ENCODE peak calls at places on chromosomes 2 and 18, in five cellular contexts. H is GM12865, I is cardiac fibroblast, T is tibial nerve, S is PC-3. B is an unnamed sample.

GRCh38 chr2:233404227-233404626 is 49.9 kb downstream of the DGKD start:
- DNase-seq in H (peak), I (peak), T (no peak), S (peak), B (no peak)

GRCh38 chr2:19238440-19238839 is 120.0 kb downstream of the OSR1 start:
- DNase-seq in H (no peak), I (no peak), T (no peak), S (no peak), B (no peak)

GRCh38 chr2:98515571-98515927 is 70.9 kb downstream of the INPP4A start:
- DNase-seq in H (no peak), I (no peak), T (no peak), S (no peak), B (no peak)

GRCh38 chr2:195410272-195410671 is 246.8 kb upstream of the SLC39A10 start:
- DNase-seq in H (peak), I (no peak), T (no peak), S (no peak), B (no peak)

GRCh38 chr18:54880706-54881105 is 52.4 kb downstream of the RAB27B start:
- DNase-seq in H (no peak), I (peak), T (no peak), S (peak), B (peak)

GRCh38 chr18:27861539-27861938 is 315.4 kb downstream of the CDH2 start:
- DNase-seq in H (no peak), I (no peak), T (no peak), S (no peak), B (no peak)

GRCh38 chr2:123495241-123495640 is 529.8 kb upstream of the CNTNAP5 start:
- DNase-seq in H (no peak), I (no peak), T (no peak), S (peak), B (no peak)

GRCh38 chr2:205139822-205140612 is 542.3 kb upstream of the NRP2 start:
- DNase-seq in H (no peak), I (no peak), T (no peak), S (no peak), B (no peak)

GRCh38 chr18:74234326-74235171 is 57.2 kb downstream of the CYB5A start:
- DNase-seq in H (no peak), I (peak), T (no peak), S (peak), B (peak)

GRCh38 chr2:28393115-28393836 is 618 bp downstream of the FOSL2 start:
- DNase-seq in H (peak), I (peak), T (peak), S (peak), B (no peak)

GRCh38 chr18:2310824-2311349 is 260.4 kb downstream of the METTL4 start:
- DNase-seq in H (no peak), I (no peak), T (no peak), S (no peak), B (no peak)

GRCh38 chr2:204673877-204674276 is 128.6 kb downstream of the PARD3B start:
- DNase-seq in H (no peak), I (no peak), T (no peak), S (peak), B (peak)

GRCh38 chr2:47654790-47655562 is 128.0 kb upstream of the MSH6 start:
- DNase-seq in H (peak), I (no peak), T (no peak), S (peak), B (peak)

GRCh38 chr2:200614249-200614648 is 28.4 kb downstream of the AOX1 start:
- DNase-seq in H (peak), I (no peak), T (no peak), S (no peak), B (no peak)

GRCh38 chr2:168159754-168160585 is 87.4 kb downstream of the STK39 start:
- DNase-seq in H (no peak), I (no peak), T (no peak), S (no peak), B (no peak)

GRCh38 chr2:162989507-162989906 is 150.9 kb upstream of the KCNH7 start:
- DNase-seq in H (no peak), I (no peak), T (no peak), S (peak), B (no peak)

GRCh38 chr2:158973511-158973956 is 5.1 kb downstream of the TANC1 start:
- DNase-seq in H (no peak), I (peak), T (no peak), S (peak), B (no peak)

GRCh38 chr2:15184491-15184890 is 376.6 kb downstream of the NBAS start:
- DNase-seq in H (no peak), I (no peak), T (no peak), S (no peak), B (no peak)

GRCh38 chr2:102094917-102095316 is 47.6 kb upstream of the IL1R1 start:
- DNase-seq in H (no peak), I (peak), T (no peak), S (peak), B (peak)

GRCh38 chr2:241354668-241355658 is 1.1 kb upstream of the FARP2 start:
- DNase-seq in H (peak), I (peak), T (peak), S (peak), B (peak)

GRCh38 chr2:238285653-238286082 is 2.7 kb downstream of the PER2 start:
- DNase-seq in H (no peak), I (peak), T (peak), S (peak), B (peak)

GRCh38 chr2:70029814-70030409 is 57.4 kb upstream of the PCBP1 start:
- DNase-seq in H (no peak), I (peak), T (peak), S (no peak), B (no peak)

GRCh38 chr2:234983011-234983726 is 31.4 kb downstream of the SH3BP4 start:
- DNase-seq in H (no peak), I (no peak), T (no peak), S (no peak), B (no peak)

GRCh38 chr2:235026649-235027557 is 75.1 kb downstream of the SH3BP4 start:
- DNase-seq in H (no peak), I (peak), T (peak), S (peak), B (peak)

GRCh38 chr2:231250698-231251097 is 52.3 kb downstream of the ARMC9 start:
- DNase-seq in H (no peak), I (no peak), T (no peak), S (no peak), B (no peak)

GRCh38 chr2:152627010-152627957 is 90.0 kb downstream of the PRPF40A start:
- DNase-seq in H (peak), I (peak), T (no peak), S (peak), B (no peak)

GRCh38 chr2:46150445-46150970 is 146.7 kb upstream of the EPAS1 start:
- DNase-seq in H (no peak), I (no peak), T (no peak), S (no peak), B (no peak)

GRCh38 chr18:47930086-47930843 is at the start of gene SMAD2:
- DNase-seq in H (peak), I (peak), T (peak), S (peak), B (peak)

GRCh38 chr2:7956126-7956689 is 725.6 kb upstream of the ID2 start:
- DNase-seq in H (no peak), I (no peak), T (no peak), S (no peak), B (no peak)

GRCh38 chr18:39958876-39959275 is 1996.2 kb upstream of the PIK3C3 start:
- DNase-seq in H (no peak), I (no peak), T (no peak), S (no peak), B (peak)

GRCh38 chr18:23703987-23704384 is 14.7 kb downstream of the LAMA3 start:
- DNase-seq in H (no peak), I (no peak), T (no peak), S (no peak), B (no peak)

GRCh38 chr2:27296466-27296865 is 11.8 kb downstream of the UCN start:
- DNase-seq in H (no peak), I (no peak), T (no peak), S (no peak), B (no peak)

GRCh38 chr2:240643093-240643810 is 18.0 kb downstream of the GPR35 start:
- DNase-seq in H (no peak), I (no peak), T (no peak), S (no peak), B (no peak)

GRCh38 chr2:216774620-216775019 is 79.3 kb upstream of the IGFBP5 start:
- DNase-seq in H (no peak), I (peak), T (no peak), S (peak), B (no peak)

GRCh38 chr2:210002158-210003157 is at the start of gene RPE:
- DNase-seq in H (peak), I (peak), T (peak), S (peak), B (peak)

GRCh38 chr2:27798948-27799645 is 27.6 kb downstream of the MRPL33 start:
- DNase-seq in H (no peak), I (peak), T (no peak), S (peak), B (peak)

GRCh38 chr18:12911025-12911927 is 27.2 kb upstream of the PTPN2 start:
- DNase-seq in H (peak), I (peak), T (no peak), S (no peak), B (no peak)

GRCh38 chr2:240255811-240256703 is 115.6 kb upstream of the OTOS start:
- DNase-seq in H (no peak), I (no peak), T (no peak), S (peak), B (peak)

GRCh38 chr18:76697441-76697901 is 124.9 kb upstream of the ZNF236 start:
- DNase-seq in H (no peak), I (peak), T (no peak), S (no peak), B (no peak)

GRCh38 chr2:36535099-36535498 is 62.9 kb downstream of the FEZ2 start:
- DNase-seq in H (no peak), I (no peak), T (no peak), S (no peak), B (no peak)

DNA sequence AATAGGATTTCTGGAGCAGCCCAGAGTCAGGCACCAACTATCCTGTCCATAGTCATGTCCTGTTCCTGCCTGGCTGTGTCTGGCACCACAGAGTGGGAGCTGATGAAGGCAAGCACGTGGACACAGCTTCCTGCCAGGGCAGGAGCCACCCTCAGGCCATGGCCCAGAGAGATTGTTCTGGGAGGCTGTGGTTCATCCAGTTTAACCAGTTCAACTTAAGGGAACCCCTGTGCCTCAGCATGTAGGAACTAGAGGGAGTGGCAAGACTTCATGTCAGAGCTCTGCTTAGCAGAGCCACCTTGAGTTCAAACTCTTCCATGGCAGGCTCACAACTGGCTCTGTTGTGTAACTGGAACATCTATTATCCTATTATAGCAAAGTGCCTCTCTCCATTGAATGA is 73.2 kb upstream of the NCKAP5 start:
- DNase-seq in H (no peak), I (no peak), T (no peak), S (peak), B (peak)
- TF ChIP-seq CTCF in H (no peak), I (peak), T (no peak), S (peak), B (no peak)

GRCh38 chr2:153870308-153870707 is 1.4 kb upstream of the GALNT13 start:
- DNase-seq in H (no peak), I (no peak), T (no peak), S (no peak), B (no peak)
- TF ChIP-seq CTCF in H (no peak), I (no peak), T (no peak), S (peak), B (no peak)

DNA sequence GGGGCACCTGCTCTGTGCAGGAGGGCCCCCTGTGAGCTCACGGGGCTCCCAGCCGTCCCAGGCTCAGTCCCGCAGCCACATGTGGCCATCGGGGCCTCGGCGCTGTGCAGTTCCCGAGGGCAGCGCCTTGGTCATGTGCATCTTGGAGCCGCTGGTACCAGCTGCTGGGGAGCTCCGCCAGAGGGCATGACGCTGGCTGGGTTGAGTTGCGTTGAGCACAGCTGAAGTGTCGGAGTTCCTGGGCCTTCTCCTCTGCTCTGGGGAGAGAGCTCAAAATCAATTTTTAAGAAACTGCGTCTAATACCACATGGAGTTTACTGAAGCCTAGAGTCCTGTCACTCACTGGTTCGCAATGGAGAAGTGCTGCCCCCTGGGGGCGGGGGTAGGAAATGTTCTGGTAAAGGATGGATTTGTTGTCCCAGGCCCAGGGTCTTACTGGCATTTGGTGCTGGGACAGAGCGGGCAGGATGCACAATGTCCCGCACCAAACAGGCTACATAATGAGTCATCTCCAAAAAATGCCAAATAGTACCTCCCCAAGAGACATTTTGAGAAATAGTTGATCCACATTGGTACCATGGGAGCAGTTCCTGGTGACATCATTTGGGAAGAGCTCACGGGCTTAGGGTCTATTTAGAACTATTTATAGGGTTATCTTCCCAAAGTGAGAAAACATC is 48.8 kb downstream of the GREB1 start:
- DNase-seq in H (peak), I (peak), T (peak), S (peak), B (peak)
- TF ChIP-seq CTCF in H (peak), I (peak), T (peak), S (peak), B (peak)

DNA sequence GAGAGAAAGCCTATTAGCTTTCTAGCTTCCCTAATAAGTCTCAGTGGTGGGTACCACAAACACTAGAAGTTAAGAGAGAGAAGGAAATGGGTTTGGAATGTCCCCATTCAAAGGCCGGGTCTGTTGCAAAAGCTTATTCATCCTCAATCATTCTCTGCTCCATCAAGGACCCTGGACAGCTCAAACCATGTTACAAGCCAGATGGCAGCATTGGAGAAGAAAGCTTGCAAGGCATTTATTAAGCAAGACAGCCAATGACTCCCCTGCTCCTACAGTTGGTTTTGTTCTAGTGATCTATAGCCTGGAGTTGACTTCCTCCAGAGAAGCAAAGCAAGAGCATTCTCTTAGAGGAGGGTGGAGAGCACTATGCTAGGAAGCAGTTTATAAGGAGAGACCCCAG is 86.9 kb upstream of the LMAN1 start:
- DNase-seq in H (no peak), I (peak), T (no peak), S (no peak), B (no peak)
- TF ChIP-seq CTCF in H (no peak), I (no peak), T (no peak), S (no peak), B (no peak)

GRCh38 chr2:112584134-112584890 is at the start of gene CHCHD5:
- DNase-seq in H (peak), I (peak), T (peak), S (peak), B (peak)
- TF ChIP-seq CTCF in H (no peak), I (no peak), T (peak), S (no peak), B (no peak)